ENCODE peak calls at places on chromosomes 1 and 21, in nine cellular contexts. I is A549, R is transverse colon, U is SK-N-SH, B is stomach, C is upper lobe of left lung, S is K562, J is GM12878, O is tibial nerve. Q is an unnamed sample.

GRCh38 chr1:57421366-57421765 is 2.5 kb downstream of the DAB1 start:
- DNase-seq in I (no peak), R (no peak), U (no peak), B (no peak), C (no peak), S (no peak), J (no peak), O (no peak), Q (no peak)

GRCh38 chr21:46049890-46050650 is 47.8 kb upstream of the COL6A2 start:
- DNase-seq in I (no peak), R (no peak), U (no peak), B (no peak), C (no peak), S (no peak), J (no peak), O (no peak), Q (peak)

GRCh38 chr1:183612407-183612806 is 22.1 kb upstream of the NCF2 start:
- DNase-seq in I (no peak), R (no peak), U (no peak), B (no peak), C (no peak), S (no peak), J (no peak), O (no peak), Q (no peak)

GRCh38 chr21:34276711-34277425 is 86.9 kb upstream of the KCNE2 start:
- DNase-seq in I (no peak), R (no peak), U (no peak), B (no peak), C (no peak), S (no peak), J (peak), O (no peak), Q (no peak)

GRCh38 chr1:186662752-186663151 is 17.5 kb downstream of the PTGS2 start:
- DNase-seq in I (peak), R (no peak), U (no peak), B (no peak), C (no peak), S (no peak), J (no peak), O (no peak), Q (no peak)

GRCh38 chr1:4517559-4517958 is 136.8 kb upstream of the AJAP1 start:
- DNase-seq in I (no peak), R (no peak), U (no peak), B (no peak), C (no peak), S (no peak), J (no peak), O (no peak), Q (no peak)

GRCh38 chr1:236994450-236994849 is 9.8 kb downstream of the MT1HL1 start:
- DNase-seq in I (no peak), R (no peak), U (no peak), B (no peak), C (no peak), S (no peak), J (no peak), O (no peak), Q (no peak)

GRCh38 chr1:78722947-78723346 is 73.3 kb downstream of the IFI44 start:
- DNase-seq in I (no peak), R (no peak), U (no peak), B (no peak), C (no peak), S (no peak), J (no peak), O (no peak), Q (no peak)

GRCh38 chr1:112992780-112993179 is 36.8 kb upstream of the SLC16A1 start:
- DNase-seq in I (no peak), R (no peak), U (no peak), B (no peak), C (no peak), S (no peak), J (no peak), O (no peak), Q (no peak)

GRCh38 chr1:221025391-221026355 is 146.4 kb downstream of the HLX start:
- DNase-seq in I (no peak), R (no peak), U (no peak), B (no peak), C (peak), S (no peak), J (no peak), O (no peak), Q (no peak)

GRCh38 chr1:201791051-201791774 is 37.7 kb upstream of the IPO9 start:
- DNase-seq in I (no peak), R (no peak), U (no peak), B (no peak), C (no peak), S (no peak), J (no peak), O (no peak), Q (no peak)

GRCh38 chr1:154856049-154856448 is 14.0 kb downstream of the KCNN3 start:
- DNase-seq in I (no peak), R (no peak), U (peak), B (no peak), C (no peak), S (no peak), J (no peak), O (no peak), Q (no peak)

GRCh38 chr1:155455588-155456195 is 106.9 kb downstream of the ASH1L start:
- DNase-seq in I (no peak), R (no peak), U (peak), B (no peak), C (no peak), S (no peak), J (no peak), O (no peak), Q (no peak)

GRCh38 chr1:169100883-169101214 is 5.6 kb upstream of the ATP1B1 start:
- DNase-seq in I (no peak), R (no peak), U (no peak), B (no peak), C (no peak), S (no peak), J (no peak), O (no peak), Q (no peak)

GRCh38 chr1:201653238-201653637 is 114.3 kb downstream of the NAV1 start:
- DNase-seq in I (no peak), R (no peak), U (no peak), B (no peak), C (no peak), S (no peak), J (no peak), O (no peak), Q (no peak)

GRCh38 chr1:228376262-228376628 is 30.4 kb downstream of the TRIM11 start:
- DNase-seq in I (peak), R (no peak), U (no peak), B (no peak), C (no peak), S (no peak), J (no peak), O (no peak), Q (no peak)

GRCh38 chr1:224922404-224923164 is 6.9 kb upstream of the DNAH14 start:
- DNase-seq in I (peak), R (no peak), U (peak), B (peak), C (no peak), S (peak), J (peak), O (no peak), Q (no peak)

DNA sequence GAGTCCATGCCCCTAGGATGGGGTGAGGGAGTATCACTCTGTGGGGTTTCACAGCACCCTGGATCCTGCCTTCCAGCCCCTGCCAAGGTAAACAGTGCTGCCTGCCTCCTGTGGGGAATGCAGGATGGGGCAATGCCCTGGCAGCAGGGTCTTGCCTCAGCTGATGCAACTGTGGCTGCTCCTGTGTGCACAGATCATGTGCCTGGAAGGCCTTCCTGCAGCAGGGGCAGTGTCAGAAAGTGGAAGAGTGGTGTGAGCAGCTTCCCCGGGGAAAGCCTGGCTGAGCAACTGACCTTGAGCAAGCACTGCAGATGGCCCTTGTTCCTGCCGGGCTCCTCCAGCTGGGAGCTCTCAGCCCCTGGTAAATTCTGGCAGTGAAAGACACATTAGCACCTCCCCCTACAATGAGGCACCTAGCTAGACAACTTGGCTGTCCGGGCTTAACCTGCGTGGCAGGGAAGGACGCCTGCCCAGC is 9.9 kb downstream of the TOR3A start:
- DNase-seq in I (peak), R (peak), U (no peak), B (peak), C (peak), S (no peak), J (no peak), O (peak), Q (peak)
- H3K27ac ChIP-seq in I (peak), R (no peak), U (peak), B (peak), C (peak), S (no peak), J (no peak), O (peak), Q (peak)

GRCh38 chr1:233520510-233521191 is 93.3 kb upstream of the KCNK1 start:
- DNase-seq in I (peak), R (no peak), U (no peak), B (peak), C (no peak), S (no peak), J (no peak), O (no peak), Q (no peak)

GRCh38 chr1:233518344-233518743 is 95.6 kb upstream of the KCNK1 start:
- DNase-seq in I (peak), R (peak), U (peak), B (peak), C (no peak), S (peak), J (no peak), O (no peak), Q (no peak)

GRCh38 chr1:233523047-233523446 is 90.9 kb upstream of the KCNK1 start:
- DNase-seq in I (no peak), R (no peak), U (no peak), B (no peak), C (no peak), S (no peak), J (no peak), O (no peak), Q (no peak)
- TF ChIP-seq EP300 in I (no peak), R (no peak), U (no peak), B (no peak), C (no peak), S (no peak), J (no peak), O (no peak), Q (no peak)

DNA sequence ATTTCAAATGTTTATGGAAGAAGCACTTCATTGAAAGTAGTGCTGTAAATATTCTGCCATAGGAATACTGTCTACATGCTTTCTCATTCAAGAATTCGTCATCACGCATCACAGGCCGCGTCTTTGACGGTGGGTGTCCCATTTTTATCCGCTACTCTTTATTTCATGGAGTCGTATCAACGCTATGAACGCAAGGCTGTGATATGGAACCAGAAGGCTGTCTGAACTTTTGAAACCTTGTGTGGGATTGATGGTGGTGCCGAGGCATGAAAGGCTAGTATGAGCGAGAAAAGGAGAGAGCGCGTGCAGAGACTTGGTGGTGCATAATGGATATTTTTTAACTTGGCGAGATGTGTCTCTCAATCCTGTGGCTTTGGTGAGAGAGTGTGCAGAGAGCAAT is 10.7 kb downstream of the TARDBP start:
- DNase-seq in I (no peak), R (no peak), U (no peak), B (no peak), C (no peak), S (no peak), J (no peak), O (no peak), Q (no peak)
- H3K27ac ChIP-seq in I (no peak), R (no peak), U (no peak), B (no peak), C (no peak), S (no peak), J (no peak), O (no peak), Q (no peak)

GRCh38 chr1:9438431-9439073 is 100.7 kb upstream of the SLC25A33 start:
- DNase-seq in I (peak), R (peak), U (no peak), B (peak), C (peak), S (no peak), J (no peak), O (peak), Q (peak)
- TF ChIP-seq EP300 in I (peak), R (no peak), U (no peak), B (no peak), C (peak), S (no peak), J (no peak), O (peak), Q (no peak)

Q was measured in ovary.